ENCODE peak calls at places on chromosome X, in eight cellular contexts. Y is GM18507; P is lower lobe of right lung; F is esophagus squamous epithelium; N is CD4-positive, CD25-positive, alpha-beta regulatory T cell; Z is glomerular endothelial cell; H is posterior cingulate gyrus; K is fibroblast of pulmonary artery. C is an unnamed sample.

GRCh38 chrX:133493366-133493765 is 78.1 kb upstream of the GPC4 start:
- DNase-seq in K (no peak), F (no peak), P (no peak), Z (no peak), Y (no peak), H (no peak), N (no peak), C (no peak)

GRCh38 chrX:37815366-37815765 is 32.0 kb downstream of the DYNLT3 start:
- DNase-seq in H (no peak), N (no peak), K (no peak), Y (no peak), Z (no peak), P (no peak), F (no peak), C (no peak)

GRCh38 chrX:13085533-13085932 is 41.1 kb upstream of the FAM9C start:
- DNase-seq in N (no peak), Z (no peak), H (no peak), Y (no peak), F (no peak), P (no peak), K (no peak), C (no peak)

GRCh38 chrX:146477341-146477740 is 332.2 kb upstream of the CXorf51B start:
- DNase-seq in K (no peak), P (no peak), H (no peak), F (no peak), N (no peak), Y (no peak), Z (no peak), C (no peak)

GRCh38 chrX:110442631-110443030 is 84.0 kb downstream of the RTL9 start:
- DNase-seq in Z (no peak), N (no peak), Y (no peak), F (no peak), H (no peak), P (no peak), K (peak; percentile 29), C (no peak)

GRCh38 chrX:41142130-41142529 is 56.9 kb downstream of the USP9X start:
- DNase-seq in Z (no peak), Y (no peak), P (no peak), N (no peak), K (no peak), F (no peak), H (no peak), C (no peak)

GRCh38 chrX:133653363-133653762 is 238.1 kb upstream of the GPC4 start:
- DNase-seq in N (no peak), P (no peak), F (no peak), Z (no peak), H (no peak), Y (no peak), K (no peak), C (no peak)

GRCh38 chrX:150610446-150610845 is 42.0 kb downstream of the MTM1 start:
- DNase-seq in K (no peak), Z (no peak), H (no peak), P (no peak), Y (no peak), N (no peak), F (no peak), C (no peak)

GRCh38 chrX:68018248-68019203 is 414.8 kb downstream of the OPHN1 start:
- DNase-seq in Z (no peak), N (no peak), P (no peak), H (no peak), Y (no peak), K (peak; percentile 40), F (no peak), C (no peak)

GRCh38 chrX:16853537-16853936 is 16.6 kb downstream of the RBBP7 start:
- DNase-seq in K (no peak), Y (no peak), F (no peak), N (no peak), P (no peak), H (no peak), Z (no peak), C (no peak)